ENCODE peak calls at places on chromosomes 2 and 18, in four cellular contexts. V is WTC11, K is K562, J is GM12878. Z is an unnamed sample.

GRCh38 chr2:211899871-211900482 is 638.6 kb downstream of the ERBB4 start:
- DNase-seq in V (no peak), K (no peak), J (no peak), Z (no peak)

GRCh38 chr2:34910018-34910417 is 1310.9 kb upstream of the FAM98A start:
- DNase-seq in V (no peak), K (no peak), J (no peak), Z (no peak)

GRCh38 chr2:23351388-23352141 is 33.4 kb upstream of the KLHL29 start:
- DNase-seq in V (peak), K (peak), J (no peak), Z (peak)

GRCh38 chr2:9142551-9143263 is 63.9 kb upstream of the ASAP2 start:
- DNase-seq in V (peak), K (peak), J (no peak), Z (peak)

GRCh38 chr18:43682196-43682595 is 404.9 kb upstream of the SYT4 start:
- DNase-seq in V (no peak), K (no peak), J (no peak), Z (no peak)

GRCh38 chr18:48921305-48922202 is 29.2 kb downstream of the SMAD7 start:
- DNase-seq in V (peak), K (no peak), J (no peak), Z (no peak)

GRCh38 chr2:241007111-241007510 is 8.7 kb downstream of the SNED1 start:
- DNase-seq in V (no peak), K (no peak), J (no peak), Z (no peak)

GRCh38 chr2:17827306-17827705 is 11.0 kb downstream of the MSGN1 start:
- DNase-seq in V (no peak), K (no peak), J (no peak), Z (no peak)

DNA sequence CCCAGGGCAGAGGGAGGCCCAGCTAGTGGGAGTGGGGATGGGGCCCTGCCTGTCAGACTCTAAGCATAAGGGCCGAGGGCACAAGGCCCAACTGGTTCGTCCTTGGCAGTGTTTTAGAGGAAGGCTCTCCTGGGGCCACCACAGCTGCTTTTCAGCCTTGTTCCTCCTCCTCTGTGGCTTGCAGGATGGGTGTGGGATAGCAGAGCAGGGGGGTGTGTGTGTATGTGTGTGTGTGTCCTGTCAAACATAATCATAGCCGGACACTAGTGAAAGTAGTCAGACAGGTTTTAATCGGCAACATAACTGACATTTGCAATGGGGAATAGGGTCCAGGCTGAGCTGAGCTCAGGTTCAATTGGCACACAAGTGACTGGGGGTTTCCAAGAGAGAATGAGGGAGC is 114.2 kb downstream of the SEPTIN10 start:
- DNase-seq in V (no peak), K (no peak), J (no peak), Z (peak)
- TF ChIP-seq USF1 in V (no peak), K (no peak), J (no peak), Z (no peak)

DNA sequence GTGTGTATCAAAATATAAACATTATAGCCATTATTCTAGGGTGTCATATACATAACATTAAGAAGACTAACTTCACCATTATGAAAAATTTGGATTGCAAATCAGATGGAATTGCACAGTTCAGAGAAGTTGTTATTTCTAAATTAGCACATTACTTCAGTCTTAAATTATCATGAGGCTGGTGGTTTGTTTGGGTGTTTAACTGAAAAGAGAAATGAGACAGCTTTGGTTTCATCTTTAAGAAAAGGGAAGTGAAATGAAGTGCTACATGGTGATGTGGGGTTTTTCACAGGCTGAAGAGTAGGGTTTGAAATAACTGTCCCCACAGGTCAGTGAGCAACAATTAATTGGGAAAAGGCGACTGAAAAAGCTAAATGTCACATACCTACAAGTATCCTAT is 161.2 kb upstream of the XIRP2 start:
- DNase-seq in V (no peak), K (no peak), J (peak), Z (no peak)
- TF ChIP-seq USF1 in V (no peak), K (no peak), J (no peak), Z (no peak)

GRCh38 chr18:37042381-37042780 is 213.5 kb downstream of the KIAA1328 start:
- DNase-seq in V (no peak), K (no peak), J (no peak), Z (no peak)
- TF ChIP-seq USF1 in V (no peak), K (no peak), J (no peak), Z (no peak)

GRCh38 chr18:62485684-62486083 is 37.1 kb upstream of the ZCCHC2 start:
- DNase-seq in V (no peak), K (peak), J (no peak), Z (no peak)
- TF ChIP-seq USF1 in V (no peak), K (no peak), J (no peak), Z (no peak)

GRCh38 chr2:27582695-27583389 is at the start of gene ZNF512:
- DNase-seq in V (peak), K (peak), J (peak), Z (peak)
- TF ChIP-seq USF1 in V (peak), K (peak), J (peak), Z (peak)

GRCh38 chr2:33021542-33022259 is 74.9 kb downstream of the LTBP1 start:
- DNase-seq in V (no peak), K (peak), J (no peak), Z (no peak)
- TF ChIP-seq USF1 in V (no peak), K (no peak), J (no peak), Z (no peak)

GRCh38 chr2:64341461-64341860 is 112.5 kb upstream of the LGALSL start:
- DNase-seq in V (no peak), K (no peak), J (no peak), Z (no peak)

GRCh38 chr2:64337314-64337713 is 116.6 kb upstream of the LGALSL start:
- DNase-seq in V (no peak), K (no peak), J (no peak), Z (no peak)

GRCh38 chr2:64338107-64338506 is 115.9 kb upstream of the LGALSL start:
- DNase-seq in V (no peak), K (no peak), J (no peak), Z (no peak)

GRCh38 chr2:64336171-64336570 is 117.8 kb upstream of the LGALSL start:
- DNase-seq in V (no peak), K (no peak), J (no peak), Z (no peak)

GRCh38 chr2:64338910-64339500 is 115.0 kb upstream of the LGALSL start:
- DNase-seq in V (no peak), K (no peak), J (no peak), Z (no peak)
- TF ChIP-seq USF1 in V (no peak), K (no peak), J (no peak), Z (no peak)